ENCODE peak calls at places on chromosomes 2 and 18, in ten cellular contexts. X is left lung; R is IMR-90; L is endothelial cell; W is GM06990; N is left ventricle myocardium inferior; C is neural progenitor cell; O is NB4; Q is CD8-positive, alpha-beta T cell; B is WTC11. H is an unnamed sample.

GRCh38 chr18:44848931-44849330 is 168.2 kb downstream of the SETBP1 start:
- DNase-seq in X (no peak), R (no peak), L (no peak), W (no peak), N (no peak), C (no peak), O (no peak), Q (no peak), B (no peak), H (no peak)

GRCh38 chr18:45324489-45325111 is 290.7 kb upstream of the SLC14A2 start:
- DNase-seq in X (peak; percentile 40), R (peak; percentile 8), L (no peak), W (no peak), N (peak; percentile 37), C (peak; percentile 65), O (no peak), Q (no peak), B (peak; percentile 39), H (peak; percentile 89)

GRCh38 chr18:21264651-21265050 is 22.6 kb downstream of the GREB1L start:
- DNase-seq in X (no peak), R (no peak), L (no peak), W (no peak), N (no peak), C (peak; percentile 81), O (no peak), Q (no peak), B (peak; percentile 18), H (peak; percentile 39)

GRCh38 chr2:45331034-45331786 is 279.9 kb downstream of the SRBD1 start:
- DNase-seq in X (no peak), R (no peak), L (no peak), W (no peak), N (no peak), C (no peak), O (no peak), Q (no peak), B (no peak), H (no peak)

GRCh38 chr2:46813046-46813445 is 102.6 kb downstream of the MCFD2 start:
- DNase-seq in X (no peak), R (peak; percentile 46), L (no peak), W (no peak), N (peak; percentile 76), C (no peak), O (no peak), Q (no peak), B (no peak), H (no peak)

GRCh38 chr2:68762665-68763064 is 28.1 kb downstream of the ARHGAP25 start:
- DNase-seq in X (no peak), R (peak; percentile 79), L (no peak), W (peak; percentile 20), N (no peak), C (no peak), O (peak; percentile 61), Q (no peak), B (no peak), H (no peak)

GRCh38 chr18:12278153-12278764 is 24.1 kb downstream of the CIDEA start:
- DNase-seq in X (no peak), R (peak; percentile 13), L (no peak), W (no peak), N (no peak), C (peak; percentile 38), O (no peak), Q (no peak), B (peak; percentile 49), H (peak; percentile 32)

GRCh38 chr18:75429975-75430374 is 2.5 kb upstream of the SMIM21 start:
- DNase-seq in X (no peak), R (no peak), L (no peak), W (no peak), N (no peak), C (no peak), O (no peak), Q (no peak), B (no peak), H (no peak)

GRCh38 chr2:5367321-5367720 is 324.9 kb upstream of the SOX11 start:
- DNase-seq in X (no peak), R (no peak), L (no peak), W (no peak), N (no peak), C (peak; percentile 75), O (no peak), Q (no peak), B (no peak), H (no peak)

GRCh38 chr2:195363496-195363895 is 293.5 kb upstream of the SLC39A10 start:
- DNase-seq in X (no peak), R (peak; percentile 83), L (no peak), W (no peak), N (no peak), C (no peak), O (no peak), Q (no peak), B (no peak), H (peak; percentile 16)

GRCh38 chr18:62757399-62758010 is 42.2 kb downstream of the PHLPP1 start:
- DNase-seq in X (no peak), R (no peak), L (no peak), W (no peak), N (no peak), C (no peak), O (no peak), Q (no peak), B (no peak), H (peak; percentile 33)

GRCh38 chr2:120205901-120206581 is 17.2 kb downstream of the TMEM185B start:
- DNase-seq in X (no peak), R (no peak), L (peak; percentile 78), W (no peak), N (no peak), C (peak; percentile 80), O (peak; percentile 53), Q (peak; percentile 30), B (peak; percentile 85), H (peak; percentile 20)

DNA sequence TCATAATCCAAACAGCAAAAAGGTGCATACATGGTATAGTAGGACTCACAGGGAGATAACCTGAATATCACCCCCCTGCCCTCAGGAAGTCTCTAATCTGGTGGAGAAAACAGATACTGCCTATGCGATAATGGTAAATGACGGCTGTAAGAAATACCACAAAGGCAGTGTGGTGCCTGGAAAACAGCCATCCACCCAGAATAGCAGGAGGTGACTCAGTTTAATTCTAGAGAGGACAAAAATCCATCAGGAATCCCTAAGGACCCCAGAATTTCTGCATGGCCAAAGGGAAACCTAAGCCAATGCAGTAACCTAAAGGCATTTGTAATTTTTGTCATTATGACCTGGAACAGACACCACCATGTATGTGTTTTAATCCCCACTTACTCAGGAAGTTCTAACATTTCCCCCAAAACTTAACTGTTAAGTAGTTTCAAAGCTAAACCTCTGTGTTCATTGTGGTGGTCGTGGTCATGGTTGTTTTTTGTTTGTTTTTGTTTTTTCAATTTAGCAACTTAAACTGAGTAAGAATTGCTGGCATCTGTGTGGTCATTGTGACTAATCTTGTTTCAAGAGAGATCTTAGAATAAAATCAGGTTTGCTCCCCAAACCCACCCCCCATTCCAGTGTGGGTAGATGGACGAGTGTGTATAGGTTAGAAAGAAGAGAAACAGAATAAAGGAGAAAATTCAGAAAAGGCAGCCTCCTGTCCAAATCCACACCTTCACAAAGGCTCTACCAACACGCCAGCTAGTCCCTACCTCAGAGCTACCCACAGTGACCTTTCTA is 121.5 kb upstream of the CDCA7 start:
- DNase-seq in X (no peak), R (peak; percentile 26), L (no peak), W (no peak), N (no peak), C (no peak), O (no peak), Q (no peak), B (no peak), H (no peak)
- TF ChIP-seq CTCF in X (no peak), R (no peak), L (no peak), W (no peak), N (no peak), C (no peak), O (no peak), Q (no peak), B (no peak), H (no peak)

DNA sequence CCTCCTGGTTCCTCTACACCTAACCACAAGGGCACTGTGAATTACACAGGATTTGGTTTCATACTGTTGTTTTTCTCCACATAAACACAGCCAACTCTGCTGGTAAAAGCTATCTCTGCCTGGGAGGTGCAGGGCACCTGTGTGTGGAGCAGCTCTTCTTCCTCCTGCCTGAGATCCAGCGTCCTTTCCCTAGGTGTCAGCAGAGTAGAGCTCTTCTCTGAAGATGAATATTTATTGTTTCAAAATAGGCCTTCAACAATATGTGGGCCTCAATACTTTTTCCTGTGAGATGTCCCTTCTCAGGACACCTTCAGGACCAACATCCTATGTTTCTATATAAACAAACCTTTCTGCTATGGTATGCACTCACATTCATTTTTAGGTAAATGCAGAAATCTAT is 573.9 kb upstream of the ID2 start:
- DNase-seq in X (no peak), R (no peak), L (no peak), W (no peak), N (no peak), C (no peak), O (no peak), Q (no peak), B (no peak), H (no peak)
- TF ChIP-seq CTCF in X (no peak), R (no peak), L (no peak), W (no peak), N (no peak), C (no peak), O (no peak), Q (no peak), B (no peak), H (no peak)

DNA sequence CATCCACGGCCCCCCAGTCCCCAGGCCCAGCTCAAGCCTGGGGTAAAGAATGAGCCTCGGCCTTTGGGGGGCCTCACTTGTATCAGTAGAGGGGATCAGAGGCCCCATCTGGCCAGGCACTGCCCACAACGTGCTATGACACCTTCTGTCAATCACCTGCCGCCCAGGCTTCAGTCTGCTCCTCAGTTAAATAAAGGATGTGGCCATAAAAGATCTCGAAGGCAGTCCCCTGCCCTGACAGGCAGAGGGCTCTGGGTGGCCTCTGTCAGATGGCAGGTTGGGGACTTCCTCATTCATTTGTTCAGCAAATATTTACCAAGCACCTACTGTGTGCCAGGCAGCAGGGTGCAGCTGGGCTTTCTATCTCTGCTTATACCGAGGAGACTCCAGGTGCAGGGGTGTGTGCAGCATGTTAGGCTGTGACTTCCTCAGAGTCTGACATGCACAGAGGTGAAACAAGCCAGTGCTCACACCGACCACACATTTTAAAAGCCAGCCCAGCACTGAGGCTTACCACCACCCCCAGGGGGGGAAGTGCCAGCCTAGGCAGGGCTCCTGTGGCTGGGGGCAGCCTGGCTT is 166.4 kb downstream of the GALNT1 start:
- DNase-seq in X (no peak), R (no peak), L (no peak), W (no peak), N (no peak), C (peak; percentile 15), O (no peak), Q (no peak), B (no peak), H (no peak)
- TF ChIP-seq CTCF in X (no peak), R (no peak), L (no peak), W (no peak), N (no peak), C (no peak), O (no peak), Q (no peak), B (no peak), H (no peak)

DNA sequence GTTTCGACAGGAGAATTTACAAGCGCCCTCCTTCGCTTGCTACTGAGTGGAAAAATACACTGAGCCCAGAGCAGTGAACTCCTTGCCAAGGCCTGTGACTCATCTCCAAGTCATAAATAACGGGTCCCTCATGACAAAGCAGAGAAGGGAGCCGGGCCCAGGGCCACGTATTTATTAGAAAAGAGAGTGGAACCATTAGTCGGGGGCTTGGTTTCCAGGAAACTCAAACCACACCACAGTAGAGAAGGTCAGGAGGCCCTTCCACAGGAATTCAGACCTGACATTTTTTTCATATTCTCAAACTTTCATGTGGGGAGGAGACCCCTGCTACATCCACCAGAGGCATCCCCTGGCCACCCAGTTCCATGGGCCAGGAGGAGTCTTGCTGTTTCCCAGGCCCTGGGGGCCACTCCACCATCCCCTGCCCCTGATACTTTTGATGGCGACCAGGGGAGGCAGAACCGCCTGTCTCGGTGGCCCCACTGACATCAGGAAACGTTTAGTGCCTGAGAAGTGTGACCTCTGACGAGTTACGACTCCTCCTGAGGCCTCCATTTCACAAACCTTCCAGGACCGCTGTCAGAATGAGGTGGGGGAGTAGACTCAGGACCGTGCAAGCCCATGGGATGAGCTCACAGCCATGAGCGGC is 289.7 kb downstream of the DYSF start:
- DNase-seq in X (peak; percentile 78), R (peak; percentile 86), L (no peak), W (no peak), N (peak; percentile 65), C (no peak), O (peak; percentile 46), Q (no peak), B (no peak), H (peak; percentile 91)
- TF ChIP-seq CTCF in X (no peak), R (no peak), L (no peak), W (no peak), N (no peak), C (no peak), O (no peak), Q (no peak), B (no peak), H (no peak)

H was measured in MCF 10A.